ENCODE peak calls at places on chromosome 13, in six cellular contexts. Q is T-helper 22 cell; R is omental fat pad; V is CD8-positive, alpha-beta memory T cell; K is caudate nucleus; N is right cardiac atrium. Z is an unnamed sample.

GRCh38 chr13:113668491-113668971 is 1.5 kb downstream of the GRK1 start:
- DNase-seq in Q (no peak), R (no peak), V (peak), K (no peak), N (peak), Z (no peak)

GRCh38 chr13:110592670-110593069 is 22.7 kb upstream of the NAXD start:
- DNase-seq in Q (no peak), R (no peak), V (no peak), K (no peak), N (no peak), Z (no peak)

GRCh38 chr13:75752848-75753247 is 116.7 kb downstream of the LMO7 start:
- DNase-seq in Q (no peak), R (no peak), V (no peak), K (no peak), N (no peak), Z (no peak)

GRCh38 chr13:98189841-98190505 is 12.9 kb upstream of the RNF113B start:
- DNase-seq in Q (no peak), R (no peak), V (no peak), K (no peak), N (no peak), Z (no peak)

GRCh38 chr13:113552079-113552478 is 32.5 kb upstream of the TFDP1 start:
- DNase-seq in Q (no peak), R (no peak), V (peak), K (no peak), N (no peak), Z (no peak)

GRCh38 chr13:114108141-114108761 is 24.2 kb downstream of the RASA3 start:
- DNase-seq in Q (no peak), R (peak), V (peak), K (no peak), N (peak), Z (peak)

GRCh38 chr13:57716295-57716694 is 84.8 kb downstream of the PCDH17 start:
- DNase-seq in Q (no peak), R (no peak), V (no peak), K (peak), N (no peak), Z (no peak)

GRCh38 chr13:57633950-57634828 is 2.6 kb downstream of the PCDH17 start:
- DNase-seq in Q (no peak), R (no peak), V (no peak), K (peak), N (peak), Z (peak)

GRCh38 chr13:82713681-82714405 is 1168.4 kb downstream of the SLITRK1 start:
- DNase-seq in Q (no peak), R (no peak), V (no peak), K (no peak), N (no peak), Z (no peak)

GRCh38 chr13:29801737-29802305 is 48.6 kb downstream of the UBL3 start:
- DNase-seq in Q (no peak), R (no peak), V (no peak), K (no peak), N (peak), Z (no peak)

GRCh38 chr13:45473627-45474026 is 8.9 kb downstream of the COG3 start:
- DNase-seq in Q (peak), R (no peak), V (no peak), K (no peak), N (no peak), Z (no peak)

GRCh38 chr13:43785681-43786471 is 896 bp downstream of the ENOX1 start:
- DNase-seq in Q (no peak), R (peak), V (no peak), K (peak), N (peak), Z (peak)

GRCh38 chr13:96214804-96215445 is 125.0 kb downstream of the HS6ST3 start:
- DNase-seq in Q (no peak), R (no peak), V (no peak), K (no peak), N (no peak), Z (no peak)

GRCh38 chr13:51425410-51426042 is 27.3 kb downstream of the INTS6 start:
- DNase-seq in Q (no peak), R (no peak), V (no peak), K (no peak), N (no peak), Z (no peak)

GRCh38 chr13:37627428-37627827 is 28.9 kb upstream of the POSTN start:
- DNase-seq in Q (no peak), R (no peak), V (no peak), K (no peak), N (no peak), Z (no peak)

GRCh38 chr13:51524312-51524711 is 60.0 kb upstream of the WDFY2 start:
- DNase-seq in Q (no peak), R (no peak), V (no peak), K (no peak), N (no peak), Z (no peak)

GRCh38 chr13:60155978-60156377 is 7.8 kb downstream of the DIAPH3 start:
- DNase-seq in Q (no peak), R (no peak), V (no peak), K (no peak), N (no peak), Z (no peak)

GRCh38 chr13:103291693-103292572 is 225.7 kb upstream of the SLC10A2 start:
- DNase-seq in Q (no peak), R (no peak), V (no peak), K (no peak), N (no peak), Z (no peak)